ENCODE peak calls at places on chromosomes 16 and 17, in four cellular contexts. S is HL-60; W is stimulated activated CD4-positive, alpha-beta T cell treated with anti-CD3 and anti-CD28 coated beads, Interleukin-1b, Interleukin-23, amount 100 ng/mL, for 24 hours; P is kidney tubule cell. K is an unnamed sample.

GRCh38 chr16:82754716-82755513 is 128.1 kb downstream of the CDH13 start:
- DNase-seq in S (no peak), W (no peak), P (no peak), K (no peak)

GRCh38 chr16:68251812-68252211 is 6.6 kb downstream of the PLA2G15 start:
- DNase-seq in S (no peak), W (no peak), P (no peak), K (no peak)

GRCh38 chr16:55435387-55435786 is 43.6 kb upstream of the MMP2 start:
- DNase-seq in S (no peak), W (no peak), P (no peak), K (no peak)

GRCh38 chr17:82839617-82840292 is at the start of gene ZNF750:
- DNase-seq in S (no peak), W (no peak), P (no peak), K (no peak)

GRCh38 chr17:37671028-37671812 is 28.0 kb upstream of the DDX52 start:
- DNase-seq in S (no peak), W (no peak), P (no peak), K (peak)

GRCh38 chr16:6682142-6682811 is 650.4 kb upstream of the RBFOX1 start:
- DNase-seq in S (peak), W (no peak), P (peak), K (no peak)

GRCh38 chr17:77644981-77645380 is 313.5 kb upstream of the TNRC6C start:
- DNase-seq in S (no peak), W (no peak), P (no peak), K (no peak)

GRCh38 chr16:56909484-56910113 is 22.3 kb upstream of the HERPUD1 start:
- DNase-seq in S (no peak), W (no peak), P (no peak), K (no peak)

GRCh38 chr16:27402964-27403600 is 1.1 kb downstream of the IL21R start:
- DNase-seq in S (no peak), W (no peak), P (no peak), K (no peak)

GRCh38 chr17:58341861-58342475 is 10.0 kb downstream of the SUPT4H1 start:
- DNase-seq in S (no peak), W (no peak), P (no peak), K (no peak)

GRCh38 chr17:38893113-38893512 is 23.3 kb downstream of the LASP1 start:
- DNase-seq in S (no peak), W (no peak), P (no peak), K (no peak)

GRCh38 chr16:70696368-70696767 is 10.5 kb upstream of the MTSS2 start:
- DNase-seq in S (no peak), W (no peak), P (no peak), K (no peak)

GRCh38 chr17:39194089-39194984 is 3.1 kb downstream of the CACNB1 start:
- DNase-seq in S (peak), W (no peak), P (no peak), K (peak)

GRCh38 chr16:84929421-84930297 is 81.7 kb downstream of the ZDHHC7 start:
- DNase-seq in S (no peak), W (no peak), P (no peak), K (no peak)

GRCh38 chr16:85056211-85056748 is 28.7 kb downstream of the KIAA0513 start:
- DNase-seq in S (no peak), W (no peak), P (no peak), K (peak)

GRCh38 chr17:75922963-75923874 is 17.6 kb downstream of the FBF1 start:
- DNase-seq in S (no peak), W (no peak), P (no peak), K (no peak)

GRCh38 chr17:77420804-77421634 is 280.2 kb downstream of the SEC14L1 start:
- DNase-seq in S (peak), W (no peak), P (peak), K (peak)

GRCh38 chr17:68794636-68795503 is 160.3 kb downstream of the ABCA8 start:
- DNase-seq in S (no peak), W (no peak), P (peak), K (peak)

GRCh38 chr17:82750241-82750905 is 1.5 kb upstream of the TBCD start:
- DNase-seq in S (no peak), W (no peak), P (no peak), K (no peak)

GRCh38 chr17:45096141-45096540 is 35.0 kb downstream of the NMT1 start:
- DNase-seq in S (no peak), W (no peak), P (peak), K (peak)

GRCh38 chr16:30096105-30096861 is at the start of gene YPEL3:
- DNase-seq in S (no peak), W (peak), P (peak), K (peak)